ENCODE peak calls at places on chromosomes 12 and 14, in five cellular contexts. A, V, O, U and I are unnamed samples. For H3K27me3, the result is how much of the 10 kb centered on the place peaks cover.

GRCh38 chr14:96221109-96221650 is 16.5 kb downstream of the BDKRB2 start:
- DNase-seq in O (no peak), U (no peak), V (no peak), A (no peak), I (no peak)

GRCh38 chr12:109394891-109395290 is 47.2 kb downstream of the MYO1H start:
- DNase-seq in U (no peak), A (no peak), O (no peak), V (no peak), I (no peak)

GRCh38 chr12:122393822-122394221 is 28.6 kb downstream of the CLIP1 start:
- DNase-seq in V (no peak), U (no peak), A (no peak), O (no peak), I (no peak)

GRCh38 chr14:86321151-86321550 is 791.2 kb downstream of the FLRT2 start:
- DNase-seq in U (no peak), O (no peak), A (no peak), V (no peak), I (no peak)

GRCh38 chr12:113190761-113191160 is 5.2 kb downstream of the RITA1 start:
- DNase-seq in O (no peak), A (no peak), V (no peak), U (no peak), I (peak)

GRCh38 chr12:95788637-95789036 is 1.9 kb downstream of the NTN4 start:
- DNase-seq in A (no peak), O (no peak), V (no peak), U (no peak), I (no peak)

GRCh38 chr14:59225281-59225680 is 36.8 kb downstream of the DAAM1 start:
- DNase-seq in A (no peak), U (no peak), O (no peak), V (no peak), I (no peak)

GRCh38 chr14:70822706-70823185 is 13.4 kb upstream of the MAP3K9 start:
- DNase-seq in V (no peak), U (no peak), A (no peak), O (no peak), I (peak)

GRCh38 chr12:88184196-88184595 is 42.1 kb downstream of the TMTC3 start:
- DNase-seq in A (no peak), O (no peak), U (no peak), V (no peak), I (no peak)

GRCh38 chr12:121033625-121034349 is 5.3 kb downstream of the OASL start:
- DNase-seq in V (peak), A (no peak), U (no peak), O (no peak), I (no peak)

GRCh38 chr12:16021666-16022065 is 110.5 kb downstream of the DERA start:
- DNase-seq in V (peak), O (no peak), U (no peak), A (no peak), I (no peak)

GRCh38 chr12:5430639-5431603 is 987 bp upstream of the NTF3 start:
- DNase-seq in O (no peak), V (no peak), A (no peak), U (no peak), I (peak)

GRCh38 chr14:100871234-100872186 is 32.0 kb downstream of the RTL1 start:
- DNase-seq in U (no peak), A (no peak), V (no peak), O (no peak), I (no peak)

GRCh38 chr12:97229036-97229435 is 233.6 kb upstream of the RMST start:
- DNase-seq in A (no peak), O (no peak), V (no peak), U (no peak), I (no peak)

GRCh38 chr12:121189061-121189886 is 20.7 kb upstream of the P2RX4 start:
- DNase-seq in U (no peak), O (no peak), V (no peak), A (no peak), I (peak)

GRCh38 chr12:47281667-47282171 is 202.0 kb upstream of the AMIGO2 start:
- DNase-seq in U (no peak), V (no peak), O (no peak), A (no peak), I (no peak)

GRCh38 chr12:117032593-117033381 is 66.4 kb downstream of the TESC start:
- DNase-seq in V (peak), O (peak), U (no peak), A (no peak), I (peak)

GRCh38 chr12:50598321-50598862 is 93.6 kb downstream of the DIP2B start:
- DNase-seq in V (no peak), O (no peak), U (no peak), A (no peak), I (no peak)

GRCh38 chr12:52204095-52204930 is 12.5 kb upstream of the KRT80 start:
- DNase-seq in A (no peak), U (no peak), V (no peak), O (no peak), I (peak)

GRCh38 chr14:81095539-81095938 is 125.2 kb downstream of the GTF2A1 start:
- DNase-seq in V (no peak), O (no peak), A (no peak), U (no peak), I (no peak)

GRCh38 chr12:1936406-1937320 is 18.2 kb upstream of the CACNA2D4 start:
- DNase-seq in O (peak), V (peak), A (peak), U (no peak), I (no peak)

GRCh38 chr12:10027311-10028099 is 3.0 kb upstream of the CLEC9A start:
- DNase-seq in O (no peak), U (no peak), A (no peak), V (peak), I (no peak)

DNA sequence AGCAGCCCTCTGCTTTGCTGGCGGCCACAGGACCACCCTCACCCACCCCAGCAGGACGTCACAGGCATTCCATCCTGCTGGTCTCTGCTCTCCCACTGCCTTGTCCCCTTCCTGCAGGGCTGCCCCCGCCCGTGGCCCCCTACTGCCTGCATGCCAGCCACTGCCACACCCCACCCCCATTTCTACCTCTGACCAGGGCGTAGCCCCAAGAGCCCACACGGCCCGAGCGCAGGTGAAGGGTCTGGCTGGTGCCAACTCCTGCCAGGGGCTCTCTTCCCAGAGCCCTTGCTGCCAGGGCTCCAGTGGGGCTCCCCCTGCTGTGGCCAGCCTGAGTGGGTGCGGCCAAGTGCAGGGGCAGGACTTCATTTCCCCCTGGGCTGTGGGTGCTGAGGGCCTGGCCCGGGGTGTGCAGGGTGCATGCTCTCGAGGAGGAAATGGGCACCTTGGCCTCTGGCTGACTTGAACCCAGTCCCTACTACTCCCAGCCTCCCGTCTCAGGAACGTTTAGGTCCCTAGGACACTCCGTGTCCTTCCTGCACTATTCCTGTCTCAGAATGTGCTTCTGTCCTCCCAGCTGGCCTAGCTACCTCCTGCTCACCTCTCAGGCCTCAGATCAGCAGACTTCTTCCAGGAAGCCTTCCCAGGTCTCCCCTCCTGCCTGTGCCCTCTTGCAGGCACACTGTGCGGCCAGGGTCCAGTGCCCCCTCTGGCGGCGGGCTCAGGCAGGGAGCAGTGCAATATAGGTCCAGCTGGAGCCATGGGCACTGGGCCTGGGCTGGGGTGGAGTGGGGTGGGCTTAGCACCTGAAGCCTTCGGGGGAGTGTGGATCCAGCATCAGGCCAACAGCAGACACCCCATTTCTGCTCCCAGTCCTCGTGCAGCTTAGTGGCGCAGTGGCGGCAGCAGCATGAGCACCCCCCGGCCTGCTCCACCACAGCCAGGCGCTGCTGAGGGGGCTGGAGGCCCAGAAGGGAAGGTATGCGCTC is 1.4 kb downstream of the LBHD2 start:
- DNase-seq in V (no peak), O (peak), U (no peak), A (no peak), I (peak)
- TF ChIP-seq CTCF in V (no peak), O (peak), U (no peak), A (no peak), I (peak)

DNA sequence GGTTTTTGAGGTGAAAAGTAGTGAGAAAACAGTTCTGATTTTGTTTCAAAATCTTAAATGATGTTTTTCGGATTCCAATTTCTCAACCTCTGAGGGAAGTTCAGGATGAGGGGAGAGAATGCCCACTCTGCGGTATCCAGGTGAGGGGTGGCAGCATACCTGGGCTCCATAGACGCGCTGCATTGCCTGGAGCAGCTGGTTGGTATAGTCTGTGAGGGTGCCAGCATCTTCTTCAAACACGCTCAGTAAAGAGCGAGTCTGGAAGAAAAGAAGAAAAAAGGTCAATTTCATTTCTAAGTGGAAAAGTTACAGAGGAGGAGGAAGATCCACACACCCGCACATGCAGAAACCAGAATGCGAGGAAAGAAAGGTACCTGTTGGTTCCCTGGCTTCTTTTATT is 7.0 kb downstream of the APPL2 start:
- DNase-seq in V (no peak), O (no peak), A (no peak), U (no peak), I (no peak)
- H3K27ac ChIP-seq in V (no peak), O (no peak), A (no peak), U (peak), I (no peak)

GRCh38 chr14:72830356-72830755 is 63.5 kb downstream of the DPF3 start:
- DNase-seq in U (no peak), O (no peak), V (no peak), A (no peak), I (no peak)
- H3K27me3 ChIP-seq in U (under half), O (under half), V (under half), A (under half), I (under half)

DNA sequence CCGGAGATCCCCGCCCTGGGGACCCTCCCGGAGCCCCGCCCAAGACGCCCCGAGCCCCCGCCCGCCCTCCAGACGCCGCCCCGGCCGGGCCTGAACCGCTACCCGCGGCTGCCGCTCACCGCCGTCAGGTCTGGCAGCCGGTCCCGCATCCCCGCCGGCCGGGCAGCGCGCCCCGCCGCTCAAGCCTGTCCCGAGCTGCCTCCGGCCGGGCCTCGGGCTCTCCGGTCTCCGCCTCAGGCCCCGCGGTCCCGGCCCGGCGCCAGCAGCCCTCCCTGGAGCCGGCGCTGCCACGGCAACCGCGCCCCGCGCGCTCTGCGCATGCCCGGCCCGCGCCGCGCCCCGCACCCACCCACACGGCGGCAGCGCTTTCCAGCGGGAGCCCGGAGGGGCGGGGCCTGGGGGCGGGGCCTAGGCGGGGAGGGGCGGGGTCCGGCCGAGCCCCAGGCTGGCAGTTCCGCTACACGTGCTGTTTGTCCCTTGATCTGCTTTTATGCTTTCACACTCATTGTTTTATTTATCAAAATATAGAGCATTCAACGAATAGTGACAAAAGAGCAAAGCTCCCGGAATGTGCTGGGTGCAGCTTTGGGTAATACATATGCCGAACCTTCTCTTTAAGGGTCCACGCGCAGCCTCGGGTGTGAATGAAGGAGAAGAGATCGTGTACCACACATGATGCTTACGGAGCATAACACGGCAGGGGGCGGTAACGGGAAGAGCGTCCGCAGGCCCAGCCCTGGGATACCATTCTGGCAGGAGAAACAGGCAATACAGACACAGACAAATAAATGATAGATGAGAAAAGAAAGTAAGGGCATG is at the start of gene STX2:
- DNase-seq in A (peak), U (peak), V (peak), O (peak), I (peak)
- TF ChIP-seq CTCF in A (no peak), U (peak), V (peak), O (no peak), I (peak)

GRCh38 chr14:27090716-27091115 is 492.9 kb upstream of the NOVA1 start:
- DNase-seq in U (no peak), O (no peak), A (no peak), V (no peak), I (no peak)
- H3K27ac ChIP-seq in U (no peak), O (no peak), A (no peak), V (no peak), I (no peak)

GRCh38 chr12:42625611-42626010 is 36.1 kb upstream of the PRICKLE1 start:
- DNase-seq in V (no peak), O (no peak), U (no peak), A (no peak), I (no peak)
- H3K27me3 ChIP-seq in V (under half), O (under half), U (under half), A (under half), I (under half)

GRCh38 chr12:20220339-20220738 is 148.0 kb upstream of the PDE3A start:
- DNase-seq in U (no peak), V (no peak), O (no peak), A (no peak), I (no peak)
- TF ChIP-seq CTCF in U (peak), V (no peak), O (no peak), A (no peak), I (peak)

GRCh38 chr12:104488383-104488782 is 31.6 kb downstream of the CHST11 start:
- DNase-seq in O (no peak), V (no peak), A (no peak), U (no peak), I (no peak)
- H3K27ac ChIP-seq in O (no peak), V (no peak), A (no peak), U (no peak), I (no peak)